ENCODE peak calls at places on chromosome 13, in five cellular contexts. X, V, A, U and I are unnamed samples.

GRCh38 chr13:98324105-98324504 is 147.0 kb upstream of the RNF113B start:
- DNase-seq in X (peak), V (no peak), A (no peak), U (no peak), I (no peak)

GRCh38 chr13:33250594-33250993 is 35.0 kb downstream of the STARD13 start:
- DNase-seq in X (no peak), V (no peak), A (no peak), U (no peak), I (no peak)

GRCh38 chr13:33275916-33276315 is 9.6 kb downstream of the STARD13 start:
- DNase-seq in X (no peak), V (no peak), A (no peak), U (no peak), I (no peak)

GRCh38 chr13:110915874-110916670 is 1.2 kb upstream of the ANKRD10 start:
- DNase-seq in X (no peak), V (no peak), A (no peak), U (no peak), I (peak)

GRCh38 chr13:69959041-69959440 is 148.6 kb upstream of the ATXN8OS start:
- DNase-seq in X (no peak), V (no peak), A (no peak), U (no peak), I (no peak)

GRCh38 chr13:63124863-63125262 is 1709.2 kb upstream of the PCDH20 start:
- DNase-seq in X (peak), V (no peak), A (no peak), U (no peak), I (peak)

GRCh38 chr13:24670927-24671326 is 9.3 kb upstream of the ATP12A start:
- DNase-seq in X (no peak), V (no peak), A (peak), U (no peak), I (no peak)

GRCh38 chr13:22049384-22049783 is 378.5 kb downstream of the FGF9 start:
- DNase-seq in X (no peak), V (no peak), A (no peak), U (no peak), I (no peak)